ENCODE peak calls at places on chromosomes 11 and 22, in seven cellular contexts. One of them, this sample, is unnamed.

GRCh38 chr11:70505331-70505731 is 107.0 kb downstream of the CTTN start:
- DNase-seq in MM.1S: no peak
- DNase-seq in PC-3: no peak
- DNase-seq in mammary epithelial cell: no peak
- DNase-seq in fibroblast of lung: no peak
- DNase-seq in IMR-90: no peak
- DNase-seq in neural progenitor cell: no peak
- DNase-seq in this sample: no peak

GRCh38 chr22:36770946-36771340 is 5.0 kb downstream of the IFT27 start:
- DNase-seq in IMR-90: no peak
- DNase-seq in fibroblast of lung: no peak
- DNase-seq in MM.1S: no peak
- DNase-seq in mammary epithelial cell: no peak
- DNase-seq in neural progenitor cell: no peak
- DNase-seq in PC-3: no peak
- DNase-seq in this sample: no peak

GRCh38 chr11:61162092-61162935 is 1.1 kb upstream of the VPS37C start:
- DNase-seq in neural progenitor cell: no peak
- DNase-seq in MM.1S: peak; percentile 23
- DNase-seq in PC-3: peak; percentile 67
- DNase-seq in fibroblast of lung: peak; percentile 39
- DNase-seq in IMR-90: peak; percentile 44
- DNase-seq in mammary epithelial cell: peak; percentile 63
- DNase-seq in this sample: no peak

GRCh38 chr11:61361237-61361636 is 445 bp downstream of the CYB561A3 start:
- DNase-seq in mammary epithelial cell: no peak
- DNase-seq in PC-3: peak; percentile 18
- DNase-seq in fibroblast of lung: no peak
- DNase-seq in IMR-90: no peak
- DNase-seq in neural progenitor cell: no peak
- DNase-seq in MM.1S: peak; percentile 9
- DNase-seq in this sample: no peak

GRCh38 chr11:85602551-85603218 is 24.5 kb downstream of the DLG2 start:
- DNase-seq in neural progenitor cell: no peak
- DNase-seq in MM.1S: no peak
- DNase-seq in IMR-90: peak; percentile 1
- DNase-seq in PC-3: no peak
- DNase-seq in mammary epithelial cell: no peak
- DNase-seq in fibroblast of lung: peak; percentile 14
- DNase-seq in this sample: peak; percentile 31

GRCh38 chr11:128575956-128576340 is 11.4 kb downstream of the ETS1 start:
- DNase-seq in mammary epithelial cell: no peak
- DNase-seq in MM.1S: no peak
- DNase-seq in fibroblast of lung: peak; percentile 83
- DNase-seq in neural progenitor cell: no peak
- DNase-seq in IMR-90: peak; percentile 69
- DNase-seq in PC-3: no peak
- DNase-seq in this sample: no peak

GRCh38 chr11:15258433-15259350 is 144.0 kb downstream of the INSC start:
- DNase-seq in mammary epithelial cell: peak; percentile 5
- DNase-seq in neural progenitor cell: peak; percentile 37
- DNase-seq in IMR-90: peak; percentile 34
- DNase-seq in fibroblast of lung: peak; percentile 66
- DNase-seq in MM.1S: no peak
- DNase-seq in PC-3: peak; percentile 31
- DNase-seq in this sample: peak; percentile 53

GRCh38 chr22:42064629-42065028 is 6.0 kb downstream of the NAGA start:
- DNase-seq in MM.1S: no peak
- DNase-seq in mammary epithelial cell: no peak
- DNase-seq in IMR-90: no peak
- DNase-seq in fibroblast of lung: no peak
- DNase-seq in neural progenitor cell: no peak
- DNase-seq in PC-3: no peak
- DNase-seq in this sample: no peak

GRCh38 chr11:57638005-57638760 is 11.5 kb downstream of the YPEL4 start:
- DNase-seq in IMR-90: peak; percentile 84
- DNase-seq in PC-3: peak; percentile 77
- DNase-seq in neural progenitor cell: peak; percentile 97
- DNase-seq in MM.1S: no peak
- DNase-seq in fibroblast of lung: peak; percentile 84
- DNase-seq in mammary epithelial cell: peak; percentile 71
- DNase-seq in this sample: peak; percentile 95

GRCh38 chr11:32583451-32584271 is at the start of gene EIF3M:
- DNase-seq in fibroblast of lung: peak; percentile 97
- DNase-seq in mammary epithelial cell: peak; percentile 94
- DNase-seq in MM.1S: peak; percentile 97
- DNase-seq in PC-3: peak; percentile 95
- DNase-seq in neural progenitor cell: peak; percentile 97
- DNase-seq in IMR-90: peak; percentile 94
- DNase-seq in this sample: peak; percentile 98

GRCh38 chr11:46049325-46049860 is 71.9 kb downstream of the PHF21A start:
- DNase-seq in PC-3: no peak
- DNase-seq in fibroblast of lung: no peak
- DNase-seq in neural progenitor cell: peak; percentile 26
- DNase-seq in IMR-90: no peak
- DNase-seq in MM.1S: no peak
- DNase-seq in mammary epithelial cell: no peak
- DNase-seq in this sample: no peak

GRCh38 chr22:42800731-42801536 is 56.1 kb downstream of the ARFGAP3 start:
- DNase-seq in IMR-90: no peak
- DNase-seq in MM.1S: no peak
- DNase-seq in fibroblast of lung: no peak
- DNase-seq in PC-3: no peak
- DNase-seq in neural progenitor cell: no peak
- DNase-seq in mammary epithelial cell: no peak
- DNase-seq in this sample: no peak

GRCh38 chr11:61730222-61730994 is 22.0 kb upstream of the MYRF start:
- DNase-seq in PC-3: peak; percentile 99
- DNase-seq in fibroblast of lung: no peak
- DNase-seq in MM.1S: no peak
- DNase-seq in neural progenitor cell: no peak
- DNase-seq in mammary epithelial cell: peak; percentile 95
- DNase-seq in IMR-90: no peak
- DNase-seq in this sample: no peak

GRCh38 chr11:134821422-134821821 is 409.4 kb upstream of the B3GAT1 start:
- DNase-seq in PC-3: no peak
- DNase-seq in mammary epithelial cell: no peak
- DNase-seq in IMR-90: no peak
- DNase-seq in fibroblast of lung: no peak
- DNase-seq in MM.1S: no peak
- DNase-seq in neural progenitor cell: no peak
- DNase-seq in this sample: no peak

GRCh38 chr11:130726234-130726559 is 190.1 kb downstream of the SNX19 start:
- DNase-seq in mammary epithelial cell: no peak
- DNase-seq in fibroblast of lung: peak; percentile 69
- DNase-seq in PC-3: no peak
- DNase-seq in IMR-90: peak; percentile 65
- DNase-seq in neural progenitor cell: no peak
- DNase-seq in MM.1S: no peak
- DNase-seq in this sample: peak; percentile 22

GRCh38 chr11:120013325-120014250 is 124.3 kb downstream of the TRIM29 start:
- DNase-seq in mammary epithelial cell: peak; percentile 40
- DNase-seq in PC-3: peak; percentile 65
- DNase-seq in MM.1S: no peak
- DNase-seq in IMR-90: peak; percentile 10
- DNase-seq in neural progenitor cell: peak; percentile 87
- DNase-seq in fibroblast of lung: peak; percentile 11
- DNase-seq in this sample: no peak

GRCh38 chr11:64245797-64246623 is 733 bp downstream of the PPP1R14B start:
- DNase-seq in MM.1S: peak; percentile 55
- DNase-seq in IMR-90: peak; percentile 91
- DNase-seq in PC-3: peak; percentile 99
- DNase-seq in mammary epithelial cell: peak; percentile 97
- DNase-seq in fibroblast of lung: peak; percentile 83
- DNase-seq in neural progenitor cell: peak; percentile 44
- DNase-seq in this sample: peak; percentile 91

GRCh38 chr22:45462034-45462655 is 40.5 kb upstream of the FBLN1 start:
- DNase-seq in PC-3: no peak
- DNase-seq in neural progenitor cell: no peak
- DNase-seq in mammary epithelial cell: no peak
- DNase-seq in MM.1S: no peak
- DNase-seq in fibroblast of lung: no peak
- DNase-seq in IMR-90: no peak
- DNase-seq in this sample: no peak

GRCh38 chr11:71962428-71963038 is 33.7 kb downstream of the RNF121 start:
- DNase-seq in IMR-90: peak; percentile 65
- DNase-seq in neural progenitor cell: no peak
- DNase-seq in mammary epithelial cell: no peak
- DNase-seq in fibroblast of lung: peak; percentile 51
- DNase-seq in MM.1S: peak; percentile 28
- DNase-seq in PC-3: peak; percentile 27
- DNase-seq in this sample: peak; percentile 58

GRCh38 chr11:123704341-123704740 is 37.1 kb downstream of the ZNF202 start:
- DNase-seq in PC-3: no peak
- DNase-seq in mammary epithelial cell: no peak
- DNase-seq in IMR-90: no peak
- DNase-seq in neural progenitor cell: no peak
- DNase-seq in fibroblast of lung: no peak
- DNase-seq in MM.1S: no peak
- DNase-seq in this sample: no peak

GRCh38 chr11:126167476-126167875 is 44.0 kb downstream of the RPUSD4 start:
- DNase-seq in neural progenitor cell: no peak
- DNase-seq in mammary epithelial cell: no peak
- DNase-seq in IMR-90: no peak
- DNase-seq in MM.1S: no peak
- DNase-seq in fibroblast of lung: peak; percentile 53
- DNase-seq in PC-3: no peak
- DNase-seq in this sample: no peak

GRCh38 chr11:126164781-126165180 is 46.7 kb downstream of the RPUSD4 start:
- DNase-seq in neural progenitor cell: no peak
- DNase-seq in MM.1S: no peak
- DNase-seq in PC-3: no peak
- DNase-seq in IMR-90: no peak
- DNase-seq in mammary epithelial cell: no peak
- DNase-seq in fibroblast of lung: no peak
- DNase-seq in this sample: no peak

GRCh38 chr11:126163779-126164178 is 47.7 kb downstream of the RPUSD4 start:
- DNase-seq in fibroblast of lung: no peak
- DNase-seq in PC-3: no peak
- DNase-seq in mammary epithelial cell: no peak
- DNase-seq in IMR-90: no peak
- DNase-seq in MM.1S: no peak
- DNase-seq in neural progenitor cell: no peak
- DNase-seq in this sample: no peak

GRCh38 chr11:126165366-126166156 is 45.9 kb downstream of the RPUSD4 start:
- DNase-seq in IMR-90: no peak
- DNase-seq in fibroblast of lung: no peak
- DNase-seq in mammary epithelial cell: no peak
- DNase-seq in MM.1S: no peak
- DNase-seq in neural progenitor cell: no peak
- DNase-seq in PC-3: no peak
- DNase-seq in this sample: no peak

DNA sequence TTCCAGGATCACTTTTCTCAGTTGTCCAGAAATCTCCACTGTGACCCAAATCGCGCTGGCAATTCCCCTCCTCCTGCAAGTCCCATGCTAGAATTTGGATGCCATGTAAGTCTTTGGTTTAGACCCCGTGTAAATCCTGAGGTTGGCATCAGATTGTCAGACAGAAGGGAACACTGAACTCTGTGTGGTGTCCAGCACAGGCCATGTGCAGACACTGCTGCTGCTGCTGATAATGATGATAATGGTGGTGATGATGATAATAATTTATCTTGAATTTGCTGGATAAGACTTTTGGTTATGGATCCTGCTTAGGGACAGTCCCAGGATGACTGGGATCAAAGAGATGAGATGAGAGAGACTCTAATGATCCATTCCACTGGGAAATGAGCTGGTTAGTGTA is 45.0 kb downstream of the RPUSD4 start:
- DNase-seq in PC-3: no peak
- DNase-seq in MM.1S: no peak
- DNase-seq in neural progenitor cell: no peak
- DNase-seq in fibroblast of lung: no peak
- DNase-seq in mammary epithelial cell: no peak
- DNase-seq in IMR-90: no peak
- DNase-seq in this sample: no peak
- H3K4me1 ChIP-seq in PC-3: no peaks in the 10 kb centered on the region
- H3K4me1 ChIP-seq in MM.1S: no peaks in the 10 kb centered on the region
- H3K4me1 ChIP-seq in neural progenitor cell: peaks cover 41% of the 10 kb centered on the region
- H3K4me1 ChIP-seq in fibroblast of lung: no peaks in the 10 kb centered on the region
- H3K4me1 ChIP-seq in mammary epithelial cell: peaks cover 9% of the 10 kb centered on the region
- H3K4me1 ChIP-seq in IMR-90: peaks cover 10% of the 10 kb centered on the region
- H3K4me1 ChIP-seq in this sample: peaks cover 23% of the 10 kb centered on the region

GRCh38 chr11:67372232-67372992 is 986 bp downstream of the CLCF1 start:
- DNase-seq in neural progenitor cell: peak; percentile 69
- DNase-seq in mammary epithelial cell: no peak
- DNase-seq in IMR-90: no peak
- DNase-seq in MM.1S: no peak
- DNase-seq in fibroblast of lung: no peak
- DNase-seq in PC-3: no peak
- DNase-seq in this sample: peak; percentile 55
- H3K9ac ChIP-seq in neural progenitor cell: no peak overlapping the region
- H3K9ac ChIP-seq in mammary epithelial cell: peak overlapping the region; percentile 27
- H3K9ac ChIP-seq in IMR-90: peak overlapping the region; percentile 73
- H3K9ac ChIP-seq in MM.1S: no peak overlapping the region
- H3K9ac ChIP-seq in fibroblast of lung: peak overlapping the region; percentile 93
- H3K9ac ChIP-seq in PC-3: peak overlapping the region; percentile 100
- H3K9ac ChIP-seq in this sample: peak overlapping the region; percentile 92

DNA sequence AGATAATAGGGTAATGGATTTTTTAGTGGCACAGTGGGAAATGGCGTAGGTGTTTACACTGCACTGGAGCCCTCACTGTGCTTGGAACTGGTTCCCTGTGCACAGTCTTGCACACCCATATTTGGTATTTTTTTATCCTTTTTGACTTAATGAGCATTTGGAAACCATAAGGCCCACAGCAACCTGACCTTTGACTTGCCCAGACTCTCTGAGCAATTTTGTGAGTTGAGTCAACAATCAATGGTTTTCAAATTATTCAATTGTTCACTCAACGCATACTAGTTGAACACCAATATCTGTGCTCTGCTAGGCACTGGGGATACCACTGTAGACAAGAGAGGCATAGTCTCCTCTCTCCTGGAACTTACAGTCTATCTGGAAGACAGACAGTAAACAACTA is 14.3 kb downstream of the CD44 start:
- DNase-seq in IMR-90: no peak
- DNase-seq in fibroblast of lung: no peak
- DNase-seq in PC-3: no peak
- DNase-seq in MM.1S: no peak
- DNase-seq in neural progenitor cell: no peak
- DNase-seq in mammary epithelial cell: no peak
- DNase-seq in this sample: no peak
- H3K4me1 ChIP-seq in IMR-90: peaks cover 34% of the 10 kb centered on the region
- H3K4me1 ChIP-seq in fibroblast of lung: peaks cover 13% of the 10 kb centered on the region
- H3K4me1 ChIP-seq in PC-3: no peaks in the 10 kb centered on the region
- H3K4me1 ChIP-seq in MM.1S: peaks cover 27% of the 10 kb centered on the region
- H3K4me1 ChIP-seq in neural progenitor cell: peaks cover 5% of the 10 kb centered on the region
- H3K4me1 ChIP-seq in mammary epithelial cell: peaks cover 63% of the 10 kb centered on the region
- H3K4me1 ChIP-seq in this sample: peaks cover 52% of the 10 kb centered on the region

DNA sequence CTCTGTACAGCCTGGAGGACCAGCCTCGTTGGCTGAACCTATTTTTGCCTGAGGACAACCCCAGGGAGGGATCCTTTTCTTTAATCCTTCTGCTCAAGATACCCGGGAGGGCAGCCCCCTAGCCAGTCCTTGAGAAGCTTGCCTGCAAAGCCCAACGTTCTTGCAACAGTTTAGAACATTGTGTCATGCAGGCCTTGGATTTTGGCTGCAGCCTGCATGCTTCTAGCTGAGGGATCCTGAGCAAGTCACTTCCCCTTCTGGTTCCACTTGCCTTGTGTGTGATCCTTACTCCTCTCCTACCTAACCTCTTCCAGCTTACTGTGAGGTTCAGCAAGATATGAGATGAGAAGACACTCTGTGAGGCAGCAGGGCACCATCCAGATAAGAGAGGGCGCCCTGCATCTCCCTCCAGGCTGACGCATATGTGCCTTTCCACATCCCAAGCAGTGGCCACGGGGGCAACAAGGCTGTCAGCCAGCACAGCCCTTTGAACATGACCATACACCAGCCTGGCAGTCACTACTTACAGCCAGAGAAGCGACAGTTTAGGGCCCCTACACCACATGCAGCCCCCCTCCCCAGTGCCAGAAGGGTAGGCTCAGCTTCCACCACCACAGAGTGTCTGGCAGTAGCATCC is 76.1 kb downstream of the C11orf58 start:
- DNase-seq in fibroblast of lung: no peak
- DNase-seq in neural progenitor cell: no peak
- DNase-seq in mammary epithelial cell: no peak
- DNase-seq in PC-3: no peak
- DNase-seq in IMR-90: no peak
- DNase-seq in MM.1S: no peak
- DNase-seq in this sample: no peak
- H3K9ac ChIP-seq in fibroblast of lung: no peak overlapping the region
- H3K9ac ChIP-seq in neural progenitor cell: no peak overlapping the region
- H3K9ac ChIP-seq in mammary epithelial cell: no peak overlapping the region
- H3K9ac ChIP-seq in PC-3: no peak overlapping the region
- H3K9ac ChIP-seq in IMR-90: no peak overlapping the region
- H3K9ac ChIP-seq in MM.1S: no peak overlapping the region
- H3K9ac ChIP-seq in this sample: no peak overlapping the region

This sample was measured in adipocyte.